ENCODE peak calls at places on chromosomes 2 and 18, in four cellular contexts. O, M, B and X are unnamed samples.

GRCh38 chr2:197327776-197328169 is 17.2 kb upstream of the ANKRD44 start:
- DNase-seq in O (no peak), M (no peak), B (no peak), X (no peak)

GRCh38 chr2:83747141-83747540 is 711.9 kb downstream of the SUCLG1 start:
- DNase-seq in O (no peak), M (no peak), B (no peak), X (no peak)

GRCh38 chr2:28687640-28688039 is 64.0 kb upstream of the PPP1CB start:
- DNase-seq in O (no peak), M (no peak), B (no peak), X (no peak)

GRCh38 chr2:105593221-105593967 is 151.3 kb upstream of the NCK2 start:
- DNase-seq in O (no peak), M (no peak), B (no peak), X (no peak)

GRCh38 chr2:126696644-126697520 is 40.9 kb downstream of the GYPC start:
- DNase-seq in O (no peak), M (no peak), B (no peak), X (peak; percentile 20)

GRCh38 chr2:106789185-106789584 is 96.8 kb downstream of the ST6GAL2 start:
- DNase-seq in O (no peak), M (no peak), B (no peak), X (no peak)

GRCh38 chr18:36419913-36420531 is 122.5 kb downstream of the FHOD3 start:
- DNase-seq in O (peak; percentile 25), M (peak; percentile 40), B (no peak), X (no peak)

GRCh38 chr2:7011376-7012083 is 94.3 kb downstream of the RNF144A start:
- DNase-seq in O (peak; percentile 74), M (peak; percentile 26), B (no peak), X (no peak)

GRCh38 chr2:101124061-101124460 is 27.1 kb downstream of the TBC1D8 start:
- DNase-seq in O (no peak), M (no peak), B (no peak), X (no peak)

GRCh38 chr18:3305933-3306332 is 44.0 kb downstream of the MYL12B start:
- DNase-seq in O (peak; percentile 73), M (no peak), B (no peak), X (no peak)

GRCh38 chr2:232420463-232421188 is 14.0 kb downstream of the ALPG start:
- DNase-seq in O (no peak), M (no peak), B (peak; percentile 58), X (no peak)

GRCh38 chr2:126831234-126832005 is 67.3 kb upstream of the TEX51 start:
- DNase-seq in O (no peak), M (no peak), B (no peak), X (no peak)

GRCh38 chr2:136246086-136246669 is 128.2 kb upstream of the CXCR4 start:
- DNase-seq in O (peak; percentile 90), M (no peak), B (peak; percentile 79), X (no peak)

GRCh38 chr2:167640096-167640495 is 607.3 kb downstream of the STK39 start:
- DNase-seq in O (no peak), M (no peak), B (no peak), X (no peak)

GRCh38 chr2:137952586-137953129 is 11.6 kb upstream of the HNMT start:
- DNase-seq in O (peak; percentile 17), M (no peak), B (no peak), X (no peak)

GRCh38 chr2:189129971-189130370 is 49.6 kb downstream of the COL5A2 start:
- DNase-seq in O (no peak), M (no peak), B (no peak), X (no peak)

GRCh38 chr2:55408098-55408882 is 11.4 kb downstream of the CCDC88A start:
- DNase-seq in O (no peak), M (no peak), B (no peak), X (no peak)

GRCh38 chr2:29326926-29327325 is 211.7 kb downstream of the CLIP4 start:
- DNase-seq in O (no peak), M (no peak), B (no peak), X (no peak)

GRCh38 chr2:172148246-172148645 is 45.5 kb upstream of the DLX2 start:
- DNase-seq in O (no peak), M (no peak), B (no peak), X (no peak)

GRCh38 chr2:152336854-152337510 is 2.0 kb downstream of the FMNL2 start:
- DNase-seq in O (peak; percentile 33), M (no peak), B (no peak), X (no peak)

GRCh38 chr2:152336103-152336853 is 1.3 kb downstream of the FMNL2 start:
- DNase-seq in O (peak; percentile 63), M (no peak), B (peak; percentile 72), X (peak; percentile 58)

GRCh38 chr2:152335851-152336102 is 803 bp downstream of the FMNL2 start:
- DNase-seq in O (peak; percentile 22), M (no peak), B (peak; percentile 48), X (peak; percentile 14)

GRCh38 chr2:152334701-152335015 is 316 bp upstream of the FMNL2 start:
- DNase-seq in O (no peak), M (no peak), B (no peak), X (no peak)

GRCh38 chr2:152335016-152335850 is at the start of gene FMNL2:
- DNase-seq in O (peak; percentile 84), M (no peak), B (peak; percentile 89), X (peak; percentile 82)
- TF ChIP-seq CTCF in O (no peak), M (no peak), B (no peak), X (peak; percentile 32)

DNA sequence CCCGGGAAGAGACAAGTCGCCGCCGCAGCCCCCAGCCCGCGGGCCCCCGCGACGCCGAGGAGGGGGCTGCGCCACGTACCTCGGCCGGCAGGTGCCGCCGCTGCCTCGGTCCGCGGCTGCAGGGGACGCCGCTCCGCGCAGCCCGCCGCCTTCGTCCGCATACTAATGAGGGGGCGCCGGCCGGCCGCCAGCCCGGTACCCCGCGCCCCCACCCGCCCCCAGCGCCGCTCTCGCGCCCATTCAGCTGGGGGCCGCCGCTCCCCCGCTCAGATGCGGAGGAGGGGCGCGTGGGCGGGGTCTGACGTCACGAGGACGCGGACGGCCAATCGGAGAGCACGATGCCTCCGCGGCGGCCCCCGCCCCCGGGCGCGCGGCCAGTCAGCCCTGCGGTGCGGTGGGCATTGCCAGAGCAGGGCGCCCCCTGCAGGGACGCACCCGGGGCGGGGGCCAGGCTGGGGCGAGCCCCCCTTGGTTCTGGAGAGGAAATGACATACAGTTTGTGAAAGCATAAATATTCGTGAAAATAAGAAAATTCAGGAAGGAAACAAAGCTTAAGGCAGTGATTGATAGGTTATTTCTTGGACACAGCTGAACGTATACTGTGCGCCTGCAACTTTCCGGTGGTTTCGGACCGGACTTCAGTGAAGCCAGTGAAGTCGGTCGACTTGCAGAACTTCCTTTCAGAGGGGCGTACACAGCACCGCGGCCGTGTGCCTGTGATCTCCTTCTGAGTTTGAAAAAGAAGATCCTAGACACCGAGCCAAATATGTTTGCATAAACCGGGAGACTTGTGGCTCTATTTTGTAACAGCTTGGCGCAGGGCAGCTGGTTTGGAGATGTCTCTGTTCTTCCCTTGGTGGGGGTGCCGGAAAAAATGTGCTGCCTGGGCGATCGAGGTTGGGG is at the start of gene ST3GAL5:
- DNase-seq in O (peak; percentile 92), M (no peak), B (peak; percentile 94), X (peak; percentile 90)
- H3K4me1 ChIP-seq in O (peaks cover 54% of the 10 kb centered on the region), M (peaks cover 55% of the 10 kb centered on the region), B (peaks cover 71% of the 10 kb centered on the region), X (peaks cover 64% of the 10 kb centered on the region)

DNA sequence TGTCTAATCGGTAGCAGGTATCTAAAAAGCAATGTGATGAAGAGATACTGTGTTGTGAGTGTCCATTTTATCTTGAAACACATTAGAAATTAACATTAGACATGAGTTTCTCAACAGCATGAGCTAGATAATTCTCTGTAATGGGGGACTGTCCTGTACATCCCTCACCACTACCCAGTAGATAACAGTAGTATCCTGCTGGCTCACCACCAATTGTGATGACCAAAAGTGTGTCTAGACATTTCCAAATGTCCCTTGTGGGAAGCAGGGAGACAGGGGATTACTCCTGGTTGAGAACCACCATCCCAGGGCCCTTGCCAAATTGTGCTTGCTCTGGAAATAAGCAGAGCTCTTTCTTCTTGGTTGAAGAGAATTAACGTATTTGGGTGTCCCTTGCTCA is 239.3 kb downstream of the IRS1 start:
- DNase-seq in O (no peak), M (no peak), B (no peak), X (no peak)
- TF ChIP-seq CTCF in O (no peak), M (no peak), B (no peak), X (no peak)

GRCh38 chr2:42105330-42106256 is 57.8 kb downstream of the PKDCC start:
- DNase-seq in O (peak; percentile 58), M (no peak), B (peak; percentile 79), X (peak; percentile 51)
- H3K4me1 ChIP-seq in O (peaks cover 12% of the 10 kb centered on the region), M (peaks cover 7% of the 10 kb centered on the region), B (peaks cover 65% of the 10 kb centered on the region), X (peaks cover 16% of the 10 kb centered on the region)

DNA sequence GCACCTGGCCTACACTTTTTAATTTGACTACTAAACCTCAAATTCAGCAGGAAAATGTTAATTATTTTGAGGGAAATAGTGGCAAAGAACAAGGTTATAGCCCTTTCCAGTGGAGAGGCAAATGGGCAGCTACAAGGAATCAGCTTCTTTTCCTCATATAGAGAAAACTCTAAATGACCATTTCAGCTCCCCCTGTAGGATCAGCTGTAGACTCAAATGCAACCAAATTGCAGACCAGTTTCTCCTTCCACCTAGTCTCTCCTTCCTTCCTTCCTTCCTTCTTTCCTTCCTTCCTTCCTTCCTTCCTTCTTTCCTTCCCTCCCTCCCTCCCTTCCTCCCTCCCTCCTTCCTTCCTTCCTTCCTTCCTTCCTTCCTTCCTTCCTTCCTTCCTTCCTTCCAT is 158.2 kb downstream of the ZEB2 start:
- DNase-seq in O (no peak), M (no peak), B (no peak), X (no peak)
- TF ChIP-seq CTCF in O (no peak), M (no peak), B (no peak), X (no peak)

GRCh38 chr18:8996771-8997432 is 105.6 kb upstream of the NDUFV2 start:
- DNase-seq in O (no peak), M (no peak), B (no peak), X (no peak)
- H3K4me1 ChIP-seq in O (no peaks in the 10 kb centered on the region), M (peaks cover 4% of the 10 kb centered on the region), B (peaks cover 5% of the 10 kb centered on the region), X (peaks cover 11% of the 10 kb centered on the region)